ENCODE peak calls at places on chromosomes 13 and 19, in nine cellular contexts. M is mammary epithelial cell, C is A549, P is BE2C, T is SK-N-SH, W is astrocyte of the cerebellum, D is skeletal muscle cell, U is GM06990, X is cardiac fibroblast. F is an unnamed sample.

GRCh38 chr19:46818812-46819211 is 30.4 kb upstream of the SLC1A5 start:
- DNase-seq in M (no peak), C (no peak), P (no peak), T (no peak), W (no peak), D (no peak), U (no peak), X (peak), F (no peak)

GRCh38 chr19:16661480-16662034 is 618 bp downstream of the TMEM38A start:
- DNase-seq in M (no peak), C (no peak), P (peak), T (peak), W (no peak), D (no peak), U (peak), X (no peak), F (no peak)

GRCh38 chr13:49287995-49288394 is 40.3 kb downstream of the CDADC1 start:
- DNase-seq in M (no peak), C (no peak), P (no peak), T (no peak), W (no peak), D (no peak), U (no peak), X (no peak), F (no peak)

GRCh38 chr13:70864731-70865130 is 756.5 kb upstream of the KLHL1 start:
- DNase-seq in M (no peak), C (no peak), P (no peak), T (no peak), W (no peak), D (no peak), U (no peak), X (no peak), F (no peak)

GRCh38 chr13:45178349-45179142 is 22.3 kb downstream of the KCTD4 start:
- DNase-seq in M (no peak), C (no peak), P (no peak), T (no peak), W (peak), D (peak), U (no peak), X (peak), F (peak)

GRCh38 chr19:6362351-6362801 is 1.0 kb downstream of the CLPP start:
- DNase-seq in M (no peak), C (no peak), P (no peak), T (no peak), W (no peak), D (no peak), U (peak), X (no peak), F (no peak)

GRCh38 chr19:4389511-4390016 is 10.8 kb downstream of the SH3GL1 start:
- DNase-seq in M (no peak), C (no peak), P (no peak), T (no peak), W (no peak), D (no peak), U (no peak), X (no peak), F (no peak)

GRCh38 chr13:30924321-30924720 is 8.1 kb upstream of the TEX26 start:
- DNase-seq in M (no peak), C (no peak), P (no peak), T (no peak), W (no peak), D (no peak), U (no peak), X (no peak), F (no peak)

GRCh38 chr13:111286162-111286561 is 34.3 kb upstream of the TEX29 start:
- DNase-seq in M (no peak), C (no peak), P (no peak), T (no peak), W (no peak), D (no peak), U (no peak), X (no peak), F (no peak)

GRCh38 chr19:7874080-7874856 is at the start of gene PRR36:
- DNase-seq in M (no peak), C (no peak), P (peak), T (peak), W (no peak), D (no peak), U (no peak), X (no peak), F (no peak)

GRCh38 chr19:3671680-3672574 is 28.3 kb downstream of the PIP5K1C start:
- DNase-seq in M (no peak), C (no peak), P (no peak), T (no peak), W (no peak), D (no peak), U (no peak), X (peak), F (no peak)

GRCh38 chr19:42130254-42130573 is 2.0 kb downstream of the POU2F2 start:
- DNase-seq in M (peak), C (no peak), P (no peak), T (no peak), W (no peak), D (no peak), U (no peak), X (no peak), F (no peak)
- H3K4me3 ChIP-seq in M (no peak), C (no peak), P (no peak), T (no peak), W (no peak), D (no peak), U (peak), X (no peak), F (no peak)

GRCh38 chr13:112905086-112905485 is 63.9 kb upstream of the MCF2L start:
- DNase-seq in M (no peak), C (no peak), P (no peak), T (no peak), W (no peak), D (no peak), U (no peak), X (no peak), F (no peak)

GRCh38 chr13:112903071-112903577 is 65.9 kb upstream of the MCF2L start:
- DNase-seq in M (no peak), C (no peak), P (no peak), T (no peak), W (no peak), D (no peak), U (no peak), X (no peak), F (no peak)

GRCh38 chr13:112905619-112905989 is 63.4 kb upstream of the MCF2L start:
- DNase-seq in M (no peak), C (no peak), P (no peak), T (no peak), W (no peak), D (no peak), U (no peak), X (no peak), F (no peak)

GRCh38 chr13:112903606-112904195 is 65.3 kb upstream of the MCF2L start:
- DNase-seq in M (no peak), C (no peak), P (no peak), T (no peak), W (no peak), D (no peak), U (no peak), X (no peak), F (no peak)

GRCh38 chr13:112904436-112904960 is 64.5 kb upstream of the MCF2L start:
- DNase-seq in M (no peak), C (no peak), P (no peak), T (no peak), W (no peak), D (no peak), U (no peak), X (no peak), F (no peak)
- H3K4me3 ChIP-seq in M (no peak), C (no peak), P (no peak), T (no peak), W (no peak), D (no peak), U (no peak), X (no peak), F (no peak)

GRCh38 chr19:9308091-9308490 is 1.5 kb downstream of the ZNF699 start:
- DNase-seq in M (no peak), C (no peak), P (no peak), T (no peak), W (no peak), D (no peak), U (no peak), X (no peak), F (no peak)
- H3K4me3 ChIP-seq in M (peak), C (no peak), P (no peak), T (peak), W (peak), D (peak), U (no peak), X (no peak), F (peak)

DNA sequence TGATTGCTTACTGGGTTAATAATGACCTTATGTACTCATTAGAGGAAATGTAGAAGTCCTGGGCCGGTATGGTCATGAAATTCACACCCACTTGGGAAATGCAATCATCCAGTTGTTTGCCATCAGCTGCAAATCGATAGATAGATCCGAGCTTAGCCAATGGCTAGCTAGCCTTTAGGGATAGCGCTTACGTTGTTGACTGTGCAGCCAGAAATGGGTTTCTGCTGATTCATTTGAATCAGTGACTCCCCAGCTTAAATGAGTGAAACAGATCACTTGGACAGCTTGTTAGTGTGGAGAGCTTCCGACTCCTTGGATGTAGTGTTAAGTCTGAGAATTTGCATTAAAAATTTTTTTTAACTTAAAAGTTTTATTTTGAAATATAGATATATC is 11.8 kb downstream of the IL17D start:
- DNase-seq in M (no peak), C (no peak), P (no peak), T (no peak), W (no peak), D (peak), U (no peak), X (no peak), F (no peak)
- H3K4me3 ChIP-seq in M (no peak), C (no peak), P (no peak), T (no peak), W (no peak), D (peak), U (no peak), X (no peak), F (no peak)

GRCh38 chr19:48644355-48644754 is 1.6 kb downstream of the CA11 start:
- DNase-seq in M (no peak), C (no peak), P (no peak), T (no peak), W (no peak), D (no peak), U (no peak), X (no peak), F (no peak)
- H3K4me3 ChIP-seq in M (no peak), C (no peak), P (no peak), T (no peak), W (peak), D (no peak), U (no peak), X (no peak), F (peak)

GRCh38 chr13:35255241-35255640 is 221.2 kb downstream of the MAB21L1 start:
- DNase-seq in M (peak), C (no peak), P (no peak), T (no peak), W (no peak), D (no peak), U (no peak), X (no peak), F (no peak)
- H3K4me3 ChIP-seq in M (no peak), C (no peak), P (no peak), T (no peak), W (no peak), D (no peak), U (no peak), X (no peak), F (no peak)

GRCh38 chr19:32877323-32877912 is 7.9 kb upstream of the SLC7A9 start:
- DNase-seq in M (no peak), C (no peak), P (no peak), T (no peak), W (no peak), D (no peak), U (no peak), X (no peak), F (no peak)
- H3K4me3 ChIP-seq in M (no peak), C (no peak), P (no peak), T (no peak), W (no peak), D (no peak), U (no peak), X (no peak), F (no peak)

DNA sequence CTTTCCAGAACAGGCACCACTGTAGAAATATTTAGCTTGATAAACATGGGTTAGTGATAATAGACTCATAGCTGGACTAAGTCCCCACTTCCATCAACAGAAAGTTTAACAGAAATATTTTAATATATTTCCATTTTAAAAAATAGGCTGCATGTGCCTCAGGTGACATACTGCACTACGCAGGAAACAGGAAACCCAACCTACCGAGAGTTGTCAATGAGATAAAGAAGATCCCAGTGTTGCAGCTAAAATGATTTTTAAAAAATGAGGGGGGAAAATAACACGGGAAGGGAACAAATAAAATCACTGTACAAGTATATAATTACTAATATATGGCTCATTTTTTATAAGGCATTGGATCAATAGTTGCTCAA is 154.8 kb downstream of the TBC1D4 start:
- DNase-seq in M (no peak), C (no peak), P (no peak), T (no peak), W (no peak), D (no peak), U (no peak), X (no peak), F (no peak)
- H3K4me3 ChIP-seq in M (no peak), C (no peak), P (no peak), T (no peak), W (no peak), D (no peak), U (no peak), X (no peak), F (no peak)

GRCh38 chr19:1650627-1651009 is 1.8 kb downstream of the TCF3 start:
- DNase-seq in M (no peak), C (no peak), P (peak), T (peak), W (no peak), D (no peak), U (no peak), X (peak), F (no peak)
- H3K4me3 ChIP-seq in M (peak), C (peak), P (peak), T (peak), W (peak), D (peak), U (peak), X (peak), F (peak)

GRCh38 chr19:2488405-2488941 is 12.5 kb downstream of the GADD45B start:
- DNase-seq in M (no peak), C (no peak), P (no peak), T (no peak), W (no peak), D (no peak), U (no peak), X (no peak), F (no peak)
- H3K4me3 ChIP-seq in M (no peak), C (no peak), P (no peak), T (peak), W (peak), D (peak), U (peak), X (peak), F (no peak)